ENCODE peak calls at places on chromosomes 1 and 21, in five cellular contexts. W is gastrocnemius medialis, H is endothelial cell, Y is MM.1S, J is WTC11. F is an unnamed sample.

GRCh38 chr1:2520206-2520605 is 6.2 kb downstream of the PANK4 start:
- DNase-seq in H (no peak), W (no peak), J (no peak), Y (no peak), F (no peak)

GRCh38 chr1:231166398-231166797 is 4.5 kb downstream of the TRIM67 start:
- DNase-seq in J (no peak), W (no peak), H (no peak), Y (no peak), F (no peak)

GRCh38 chr21:37578471-37579126 is 212.0 kb downstream of the DYRK1A start:
- DNase-seq in J (no peak), H (no peak), Y (no peak), W (no peak), F (no peak)

GRCh38 chr1:229531326-229531725 is 23.2 kb upstream of the NUP133 start:
- DNase-seq in J (no peak), Y (no peak), H (no peak), W (no peak), F (no peak)

GRCh38 chr1:66095190-66095589 is 302.5 kb downstream of the PDE4B start:
- DNase-seq in H (no peak), Y (no peak), J (no peak), W (no peak), F (no peak)

GRCh38 chr1:153636312-153636711 is 2.4 kb downstream of the CHTOP start:
- DNase-seq in W (no peak), H (no peak), J (no peak), Y (no peak), F (no peak)

GRCh38 chr1:94672001-94672400 is 130.4 kb upstream of the F3 start:
- DNase-seq in W (no peak), Y (no peak), H (no peak), J (no peak), F (no peak)

GRCh38 chr1:156104065-156104810 is 10.3 kb upstream of the LMNA start:
- DNase-seq in J (peak), Y (no peak), W (no peak), H (peak), F (no peak)

GRCh38 chr1:28508435-28508754 is 2.6 kb downstream of the RCC1 start:
- DNase-seq in J (no peak), Y (no peak), H (no peak), W (no peak), F (no peak)

GRCh38 chr1:167635233-167635648 is 5.2 kb downstream of the RCSD1 start:
- DNase-seq in J (peak), Y (no peak), W (no peak), H (no peak), F (no peak)

GRCh38 chr1:235971571-235972315 is 93.1 kb downstream of the NID1 start:
- DNase-seq in H (peak), J (peak), Y (peak), W (peak), F (peak)

GRCh38 chr1:167803358-167804217 is 81.8 kb downstream of the MPZL1 start:
- DNase-seq in J (peak), H (peak), W (peak), Y (peak), F (peak)

GRCh38 chr1:39435597-39435996 is 55.8 kb upstream of the BMP8A start:
- DNase-seq in W (no peak), Y (no peak), J (no peak), H (no peak), F (no peak)

GRCh38 chr1:3899776-3900149 is 309 bp downstream of the C1orf174 start:
- DNase-seq in H (peak), Y (peak), W (no peak), J (peak), F (no peak)

GRCh38 chr1:9792156-9793042 is 31.4 kb downstream of the CLSTN1 start:
- DNase-seq in H (no peak), Y (no peak), J (peak), W (peak), F (no peak)

GRCh38 chr1:178565586-178565985 is 52.7 kb downstream of the TEX35 start:
- DNase-seq in J (no peak), H (no peak), W (no peak), Y (no peak), F (no peak)

GRCh38 chr1:156123356-156124196 is 9.1 kb downstream of the LMNA start:
- DNase-seq in J (peak), H (peak), W (peak), Y (no peak), F (peak)

GRCh38 chr1:68916227-68916853 is 419.5 kb upstream of the DEPDC1 start:
- DNase-seq in W (no peak), Y (no peak), J (no peak), H (no peak), F (peak)

GRCh38 chr1:203463469-203464062 is 12.0 kb upstream of the PRELP start:
- DNase-seq in H (no peak), J (no peak), Y (no peak), W (no peak), F (no peak)

DNA sequence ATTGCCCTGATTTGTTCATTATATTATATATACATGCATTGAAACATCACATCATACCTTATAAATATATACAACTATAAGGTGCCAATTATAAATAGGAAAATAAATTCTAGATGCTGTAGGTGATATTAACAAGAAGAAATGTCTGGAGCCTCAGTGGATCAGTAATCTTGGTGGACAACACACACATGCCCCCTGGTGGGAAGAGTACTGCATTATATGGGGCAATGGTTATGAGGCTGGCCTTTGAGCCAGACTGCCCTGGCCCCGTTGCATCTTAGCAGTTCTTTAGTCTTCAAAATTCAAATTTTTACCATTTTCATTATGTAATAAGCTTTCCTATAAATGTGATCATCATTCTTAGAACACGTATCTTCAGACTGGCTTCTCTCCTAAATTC is 335.0 kb upstream of the GREM2 start:
- DNase-seq in J (peak), W (no peak), Y (peak), H (peak), F (peak)
- TF ChIP-seq CTCF in J (peak), W (no peak), Y (peak), H (peak), F (peak)

GRCh38 chr1:45304311-45305081 is 22.2 kb upstream of the HPDL start:
- DNase-seq in Y (no peak), H (no peak), W (peak), J (no peak), F (no peak)
- TF ChIP-seq CTCF in Y (no peak), H (no peak), W (no peak), J (no peak), F (no peak)

DNA sequence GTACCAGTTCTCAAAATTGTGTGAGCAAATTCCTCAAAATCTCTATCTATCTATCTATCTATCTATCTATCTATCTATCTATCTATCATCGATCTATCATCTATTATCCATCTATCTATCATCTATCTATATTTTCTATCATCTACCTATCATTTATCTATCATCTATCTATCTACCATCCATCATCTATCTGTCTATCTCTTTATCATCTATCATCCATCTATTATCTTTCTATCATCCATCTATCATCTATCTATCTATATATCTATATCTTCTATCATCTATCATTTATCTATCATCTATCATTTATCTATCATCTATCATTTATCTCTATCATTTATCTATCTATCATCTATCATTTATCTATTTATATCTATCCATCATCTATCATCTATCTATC is 364.7 kb upstream of the GREM2 start:
- DNase-seq in Y (no peak), W (no peak), H (no peak), J (no peak), F (no peak)
- TF ChIP-seq CTCF in Y (no peak), W (no peak), H (no peak), J (no peak), F (no peak)

DNA sequence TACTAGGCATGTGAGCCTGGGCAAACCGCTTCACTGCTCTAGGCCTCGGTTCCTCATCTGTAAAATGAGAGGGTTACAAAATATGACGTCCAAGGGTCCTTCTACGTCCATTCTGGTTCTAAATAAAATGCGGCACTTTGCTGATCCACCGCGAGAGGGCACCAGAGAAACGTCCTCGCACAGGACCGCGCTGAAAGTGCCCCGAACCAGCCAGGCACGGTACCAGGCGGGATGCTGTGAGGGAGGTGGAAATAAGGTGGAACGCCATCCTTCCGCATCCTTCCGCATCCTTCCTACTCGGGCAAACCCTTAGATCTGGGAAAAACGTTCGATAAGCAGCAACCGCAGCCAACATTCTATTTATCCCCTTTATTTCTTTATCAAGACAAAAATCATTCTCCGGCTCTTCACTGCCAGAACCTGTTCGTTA is 60.3 kb upstream of the KRTAP19-8 start:
- DNase-seq in W (peak), Y (peak), J (peak), H (peak), F (peak)
- TF ChIP-seq CTCF in W (peak), Y (peak), J (peak), H (peak), F (peak)

F was measured in AG04450.